ENCODE peak calls at places on chromosomes 5 and 9, in six cellular contexts. One of them, this sample, is unnamed.

GRCh38 chr9:83563360-83563759 is 25.2 kb upstream of the FRMD3 start:
- DNase-seq in CD4-positive, alpha-beta memory T cell: no peak
- DNase-seq in left kidney: no peak
- DNase-seq in type B pancreatic cell: no peak
- DNase-seq in caudate nucleus: no peak
- DNase-seq in activated T-cell treated with anti-CD3 and anti-CD28 coated beads, Interleukin-2, amount 50 U/mL, for 72 hours: no peak
- DNase-seq in this sample: no peak

GRCh38 chr9:78899006-78899405 is 602.1 kb downstream of the PSAT1 start:
- DNase-seq in CD4-positive, alpha-beta memory T cell: no peak
- DNase-seq in left kidney: no peak
- DNase-seq in type B pancreatic cell: no peak
- DNase-seq in caudate nucleus: no peak
- DNase-seq in activated T-cell treated with anti-CD3 and anti-CD28 coated beads, Interleukin-2, amount 50 U/mL, for 72 hours: no peak
- DNase-seq in this sample: no peak

GRCh38 chr5:125668904-125669303 is 754.3 kb upstream of the GRAMD2B start:
- DNase-seq in CD4-positive, alpha-beta memory T cell: no peak
- DNase-seq in left kidney: peak
- DNase-seq in type B pancreatic cell: no peak
- DNase-seq in caudate nucleus: no peak
- DNase-seq in activated T-cell treated with anti-CD3 and anti-CD28 coated beads, Interleukin-2, amount 50 U/mL, for 72 hours: no peak
- DNase-seq in this sample: no peak

GRCh38 chr9:19085295-19085694 is 17.4 kb downstream of the HAUS6 start:
- DNase-seq in CD4-positive, alpha-beta memory T cell: peak
- DNase-seq in left kidney: no peak
- DNase-seq in type B pancreatic cell: no peak
- DNase-seq in caudate nucleus: no peak
- DNase-seq in activated T-cell treated with anti-CD3 and anti-CD28 coated beads, Interleukin-2, amount 50 U/mL, for 72 hours: no peak
- DNase-seq in this sample: peak

GRCh38 chr9:81268048-81268447 is 421.3 kb downstream of the TLE1 start:
- DNase-seq in CD4-positive, alpha-beta memory T cell: no peak
- DNase-seq in left kidney: no peak
- DNase-seq in type B pancreatic cell: no peak
- DNase-seq in caudate nucleus: no peak
- DNase-seq in activated T-cell treated with anti-CD3 and anti-CD28 coated beads, Interleukin-2, amount 50 U/mL, for 72 hours: no peak
- DNase-seq in this sample: no peak

GRCh38 chr9:131282688-131283422 is 6.5 kb upstream of the FAM78A start:
- DNase-seq in CD4-positive, alpha-beta memory T cell: no peak
- DNase-seq in left kidney: peak
- DNase-seq in type B pancreatic cell: no peak
- DNase-seq in caudate nucleus: no peak
- DNase-seq in activated T-cell treated with anti-CD3 and anti-CD28 coated beads, Interleukin-2, amount 50 U/mL, for 72 hours: no peak
- DNase-seq in this sample: no peak

GRCh38 chr9:61674465-61674864 is 484.6 kb downstream of the SPATA31A7 start:
- DNase-seq in CD4-positive, alpha-beta memory T cell: no peak
- DNase-seq in left kidney: no peak
- DNase-seq in type B pancreatic cell: peak
- DNase-seq in caudate nucleus: no peak
- DNase-seq in activated T-cell treated with anti-CD3 and anti-CD28 coated beads, Interleukin-2, amount 50 U/mL, for 72 hours: no peak
- DNase-seq in this sample: peak

GRCh38 chr5:132456553-132457361 is 33.8 kb downstream of the IRF1 start:
- DNase-seq in CD4-positive, alpha-beta memory T cell: peak
- DNase-seq in left kidney: no peak
- DNase-seq in type B pancreatic cell: no peak
- DNase-seq in caudate nucleus: no peak
- DNase-seq in activated T-cell treated with anti-CD3 and anti-CD28 coated beads, Interleukin-2, amount 50 U/mL, for 72 hours: peak
- DNase-seq in this sample: no peak

GRCh38 chr9:133089271-133089671 is 27.5 kb downstream of the CEL start:
- DNase-seq in CD4-positive, alpha-beta memory T cell: no peak
- DNase-seq in left kidney: no peak
- DNase-seq in type B pancreatic cell: no peak
- DNase-seq in caudate nucleus: no peak
- DNase-seq in activated T-cell treated with anti-CD3 and anti-CD28 coated beads, Interleukin-2, amount 50 U/mL, for 72 hours: no peak
- DNase-seq in this sample: peak

GRCh38 chr5:172102913-172103629 is 85.0 kb downstream of the STK10 start:
- DNase-seq in CD4-positive, alpha-beta memory T cell: no peak
- DNase-seq in left kidney: peak
- DNase-seq in type B pancreatic cell: no peak
- DNase-seq in caudate nucleus: no peak
- DNase-seq in activated T-cell treated with anti-CD3 and anti-CD28 coated beads, Interleukin-2, amount 50 U/mL, for 72 hours: no peak
- DNase-seq in this sample: no peak

GRCh38 chr5:95283022-95283615 is 1.8 kb downstream of the MCTP1 start:
- DNase-seq in CD4-positive, alpha-beta memory T cell: no peak
- DNase-seq in left kidney: peak
- DNase-seq in type B pancreatic cell: no peak
- DNase-seq in caudate nucleus: no peak
- DNase-seq in activated T-cell treated with anti-CD3 and anti-CD28 coated beads, Interleukin-2, amount 50 U/mL, for 72 hours: no peak
- DNase-seq in this sample: no peak

GRCh38 chr5:73405691-73406090 is 42.9 kb downstream of the FOXD1 start:
- DNase-seq in CD4-positive, alpha-beta memory T cell: no peak
- DNase-seq in left kidney: no peak
- DNase-seq in type B pancreatic cell: no peak
- DNase-seq in caudate nucleus: no peak
- DNase-seq in activated T-cell treated with anti-CD3 and anti-CD28 coated beads, Interleukin-2, amount 50 U/mL, for 72 hours: no peak
- DNase-seq in this sample: no peak

GRCh38 chr5:15807861-15808260 is 307.9 kb downstream of the FBXL7 start:
- DNase-seq in CD4-positive, alpha-beta memory T cell: no peak
- DNase-seq in left kidney: peak
- DNase-seq in type B pancreatic cell: no peak
- DNase-seq in caudate nucleus: no peak
- DNase-seq in activated T-cell treated with anti-CD3 and anti-CD28 coated beads, Interleukin-2, amount 50 U/mL, for 72 hours: no peak
- DNase-seq in this sample: no peak

GRCh38 chr5:58925627-58926545 is 343.0 kb downstream of the RAB3C start:
- DNase-seq in CD4-positive, alpha-beta memory T cell: no peak
- DNase-seq in left kidney: no peak
- DNase-seq in type B pancreatic cell: no peak
- DNase-seq in caudate nucleus: no peak
- DNase-seq in activated T-cell treated with anti-CD3 and anti-CD28 coated beads, Interleukin-2, amount 50 U/mL, for 72 hours: peak
- DNase-seq in this sample: no peak

GRCh38 chr9:13719981-13720380 is 440.5 kb upstream of the MPDZ start:
- DNase-seq in CD4-positive, alpha-beta memory T cell: no peak
- DNase-seq in left kidney: no peak
- DNase-seq in type B pancreatic cell: no peak
- DNase-seq in caudate nucleus: no peak
- DNase-seq in activated T-cell treated with anti-CD3 and anti-CD28 coated beads, Interleukin-2, amount 50 U/mL, for 72 hours: no peak
- DNase-seq in this sample: no peak

GRCh38 chr5:168360521-168361285 is 69.3 kb downstream of the WWC1 start:
- DNase-seq in CD4-positive, alpha-beta memory T cell: no peak
- DNase-seq in left kidney: no peak
- DNase-seq in type B pancreatic cell: no peak
- DNase-seq in caudate nucleus: no peak
- DNase-seq in activated T-cell treated with anti-CD3 and anti-CD28 coated beads, Interleukin-2, amount 50 U/mL, for 72 hours: no peak
- DNase-seq in this sample: no peak

GRCh38 chr5:178673801-178674200 is 47.0 kb upstream of the CLK4 start:
- DNase-seq in CD4-positive, alpha-beta memory T cell: no peak
- DNase-seq in left kidney: no peak
- DNase-seq in type B pancreatic cell: no peak
- DNase-seq in caudate nucleus: no peak
- DNase-seq in activated T-cell treated with anti-CD3 and anti-CD28 coated beads, Interleukin-2, amount 50 U/mL, for 72 hours: no peak
- DNase-seq in this sample: no peak

GRCh38 chr5:127799293-127799905 is 96.2 kb downstream of the CCDC192 start:
- DNase-seq in CD4-positive, alpha-beta memory T cell: no peak
- DNase-seq in left kidney: peak
- DNase-seq in type B pancreatic cell: no peak
- DNase-seq in caudate nucleus: no peak
- DNase-seq in activated T-cell treated with anti-CD3 and anti-CD28 coated beads, Interleukin-2, amount 50 U/mL, for 72 hours: no peak
- DNase-seq in this sample: no peak

GRCh38 chr5:159456722-159457462 is 126.6 kb upstream of the IL12B start:
- DNase-seq in CD4-positive, alpha-beta memory T cell: no peak
- DNase-seq in left kidney: no peak
- DNase-seq in type B pancreatic cell: no peak
- DNase-seq in caudate nucleus: no peak
- DNase-seq in activated T-cell treated with anti-CD3 and anti-CD28 coated beads, Interleukin-2, amount 50 U/mL, for 72 hours: peak
- DNase-seq in this sample: peak

GRCh38 chr5:42842860-42843641 is 31.4 kb upstream of the SELENOP start:
- DNase-seq in CD4-positive, alpha-beta memory T cell: no peak
- DNase-seq in left kidney: peak
- DNase-seq in type B pancreatic cell: no peak
- DNase-seq in caudate nucleus: no peak
- DNase-seq in activated T-cell treated with anti-CD3 and anti-CD28 coated beads, Interleukin-2, amount 50 U/mL, for 72 hours: no peak
- DNase-seq in this sample: no peak

GRCh38 chr5:178206166-178207101 is 2.1 kb downstream of the HNRNPAB start:
- DNase-seq in CD4-positive, alpha-beta memory T cell: peak
- DNase-seq in left kidney: no peak
- DNase-seq in type B pancreatic cell: no peak
- DNase-seq in caudate nucleus: no peak
- DNase-seq in activated T-cell treated with anti-CD3 and anti-CD28 coated beads, Interleukin-2, amount 50 U/mL, for 72 hours: no peak
- DNase-seq in this sample: no peak

GRCh38 chr5:61162010-61162831 is at the start of gene SMIM15:
- DNase-seq in CD4-positive, alpha-beta memory T cell: peak
- DNase-seq in left kidney: peak
- DNase-seq in type B pancreatic cell: peak
- DNase-seq in caudate nucleus: peak
- DNase-seq in activated T-cell treated with anti-CD3 and anti-CD28 coated beads, Interleukin-2, amount 50 U/mL, for 72 hours: peak
- DNase-seq in this sample: peak

GRCh38 chr9:85230081-85230480 is 511.7 kb downstream of the AGTPBP1 start:
- DNase-seq in CD4-positive, alpha-beta memory T cell: no peak
- DNase-seq in left kidney: no peak
- DNase-seq in type B pancreatic cell: no peak
- DNase-seq in caudate nucleus: no peak
- DNase-seq in activated T-cell treated with anti-CD3 and anti-CD28 coated beads, Interleukin-2, amount 50 U/mL, for 72 hours: no peak
- DNase-seq in this sample: no peak

GRCh38 chr9:129480227-129480626 is 140.7 kb downstream of the C9orf50 start:
- DNase-seq in CD4-positive, alpha-beta memory T cell: no peak
- DNase-seq in left kidney: no peak
- DNase-seq in type B pancreatic cell: no peak
- DNase-seq in caudate nucleus: no peak
- DNase-seq in activated T-cell treated with anti-CD3 and anti-CD28 coated beads, Interleukin-2, amount 50 U/mL, for 72 hours: no peak
- DNase-seq in this sample: no peak

GRCh38 chr5:6202615-6203365 is 175.6 kb downstream of the MED10 start:
- DNase-seq in CD4-positive, alpha-beta memory T cell: no peak
- DNase-seq in left kidney: peak
- DNase-seq in type B pancreatic cell: no peak
- DNase-seq in caudate nucleus: no peak
- DNase-seq in activated T-cell treated with anti-CD3 and anti-CD28 coated beads, Interleukin-2, amount 50 U/mL, for 72 hours: no peak
- DNase-seq in this sample: no peak

GRCh38 chr9:135514342-135515082 is 6.7 kb upstream of the LCN1 start:
- DNase-seq in CD4-positive, alpha-beta memory T cell: no peak
- DNase-seq in left kidney: no peak
- DNase-seq in type B pancreatic cell: no peak
- DNase-seq in caudate nucleus: no peak
- DNase-seq in activated T-cell treated with anti-CD3 and anti-CD28 coated beads, Interleukin-2, amount 50 U/mL, for 72 hours: no peak
- DNase-seq in this sample: no peak

GRCh38 chr5:39146831-39147540 is 72.4 kb downstream of the FYB1 start:
- DNase-seq in CD4-positive, alpha-beta memory T cell: no peak
- DNase-seq in left kidney: no peak
- DNase-seq in type B pancreatic cell: no peak
- DNase-seq in caudate nucleus: no peak
- DNase-seq in activated T-cell treated with anti-CD3 and anti-CD28 coated beads, Interleukin-2, amount 50 U/mL, for 72 hours: no peak
- DNase-seq in this sample: no peak

GRCh38 chr9:92176068-92176799 is 61.0 kb upstream of the SPTLC1 start:
- DNase-seq in CD4-positive, alpha-beta memory T cell: no peak
- DNase-seq in left kidney: no peak
- DNase-seq in type B pancreatic cell: no peak
- DNase-seq in caudate nucleus: no peak
- DNase-seq in activated T-cell treated with anti-CD3 and anti-CD28 coated beads, Interleukin-2, amount 50 U/mL, for 72 hours: no peak
- DNase-seq in this sample: no peak

GRCh38 chr5:84437673-84438315 is 53.1 kb upstream of the EDIL3 start:
- DNase-seq in CD4-positive, alpha-beta memory T cell: no peak
- DNase-seq in left kidney: no peak
- DNase-seq in type B pancreatic cell: no peak
- DNase-seq in caudate nucleus: no peak
- DNase-seq in activated T-cell treated with anti-CD3 and anti-CD28 coated beads, Interleukin-2, amount 50 U/mL, for 72 hours: no peak
- DNase-seq in this sample: no peak

GRCh38 chr9:98807811-98808195 is 333 bp downstream of the GALNT12 start:
- DNase-seq in CD4-positive, alpha-beta memory T cell: peak
- DNase-seq in left kidney: peak
- DNase-seq in type B pancreatic cell: no peak
- DNase-seq in caudate nucleus: no peak
- DNase-seq in activated T-cell treated with anti-CD3 and anti-CD28 coated beads, Interleukin-2, amount 50 U/mL, for 72 hours: peak
- DNase-seq in this sample: peak

GRCh38 chr5:159906463-159906862 is 9.8 kb upstream of the ADRA1B start:
- DNase-seq in CD4-positive, alpha-beta memory T cell: no peak
- DNase-seq in left kidney: peak
- DNase-seq in type B pancreatic cell: no peak
- DNase-seq in caudate nucleus: no peak
- DNase-seq in activated T-cell treated with anti-CD3 and anti-CD28 coated beads, Interleukin-2, amount 50 U/mL, for 72 hours: no peak
- DNase-seq in this sample: no peak

This sample was measured in GM13976.